ENCODE peak calls at places on chromosomes 3 and 15, in seven cellular contexts. One of them, this sample, is unnamed.

GRCh38 chr3:141335531-141336042 is 32.7 kb upstream of the ZBTB38 start:
- DNase-seq in A549: no peak
- DNase-seq in adrenal gland: no peak
- DNase-seq in heart left ventricle: no peak
- DNase-seq in colonic mucosa: no peak
- DNase-seq in uterus: no peak
- DNase-seq in IMR-90: peak; percentile 67
- DNase-seq in this sample: no peak

GRCh38 chr3:117526485-117527079 is 817.0 kb downstream of the TUSC7 start:
- DNase-seq in A549: peak; percentile 42
- DNase-seq in uterus: no peak
- DNase-seq in IMR-90: peak; percentile 55
- DNase-seq in colonic mucosa: peak; percentile 27
- DNase-seq in adrenal gland: peak; percentile 63
- DNase-seq in heart left ventricle: no peak
- DNase-seq in this sample: peak; percentile 33

GRCh38 chr15:90315276-90315982 is 36.7 kb upstream of the ZNF774 start:
- DNase-seq in A549: peak; percentile 64
- DNase-seq in heart left ventricle: peak; percentile 68
- DNase-seq in adrenal gland: peak; percentile 77
- DNase-seq in uterus: peak; percentile 97
- DNase-seq in colonic mucosa: peak; percentile 88
- DNase-seq in IMR-90: peak; percentile 56
- DNase-seq in this sample: no peak

GRCh38 chr3:20563985-20564384 is 378.0 kb upstream of the SGO1 start:
- DNase-seq in IMR-90: no peak
- DNase-seq in A549: no peak
- DNase-seq in colonic mucosa: no peak
- DNase-seq in heart left ventricle: no peak
- DNase-seq in uterus: no peak
- DNase-seq in adrenal gland: no peak
- DNase-seq in this sample: no peak

GRCh38 chr3:159432721-159433300 is 555.8 kb upstream of the IL12A start:
- DNase-seq in IMR-90: peak; percentile 3
- DNase-seq in uterus: no peak
- DNase-seq in adrenal gland: no peak
- DNase-seq in heart left ventricle: no peak
- DNase-seq in colonic mucosa: no peak
- DNase-seq in A549: no peak
- DNase-seq in this sample: no peak

GRCh38 chr3:121075191-121075590 is 167.2 kb downstream of the STXBP5L start:
- DNase-seq in adrenal gland: no peak
- DNase-seq in A549: no peak
- DNase-seq in heart left ventricle: no peak
- DNase-seq in IMR-90: no peak
- DNase-seq in uterus: no peak
- DNase-seq in colonic mucosa: no peak
- DNase-seq in this sample: no peak

GRCh38 chr3:124424396-124424795 is 305.9 kb upstream of the UMPS start:
- DNase-seq in heart left ventricle: no peak
- DNase-seq in IMR-90: no peak
- DNase-seq in uterus: no peak
- DNase-seq in adrenal gland: no peak
- DNase-seq in colonic mucosa: no peak
- DNase-seq in A549: no peak
- DNase-seq in this sample: no peak

GRCh38 chr15:50813865-50814264 is 48.4 kb upstream of the SPPL2A start:
- DNase-seq in A549: no peak
- DNase-seq in IMR-90: no peak
- DNase-seq in adrenal gland: no peak
- DNase-seq in heart left ventricle: no peak
- DNase-seq in colonic mucosa: no peak
- DNase-seq in uterus: no peak
- DNase-seq in this sample: no peak

GRCh38 chr3:48247401-48247807 is 6.5 kb downstream of the ZNF589 start:
- DNase-seq in heart left ventricle: no peak
- DNase-seq in colonic mucosa: no peak
- DNase-seq in IMR-90: no peak
- DNase-seq in uterus: no peak
- DNase-seq in A549: no peak
- DNase-seq in adrenal gland: peak; percentile 49
- DNase-seq in this sample: no peak

GRCh38 chr3:125051715-125052581 is 3.8 kb downstream of the HEG1 start:
- DNase-seq in adrenal gland: peak; percentile 50
- DNase-seq in IMR-90: peak; percentile 91
- DNase-seq in A549: no peak
- DNase-seq in uterus: peak; percentile 56
- DNase-seq in heart left ventricle: peak; percentile 77
- DNase-seq in colonic mucosa: peak; percentile 41
- DNase-seq in this sample: no peak

GRCh38 chr3:185537369-185537970 is 14.9 kb downstream of the LIPH start:
- DNase-seq in IMR-90: peak; percentile 80
- DNase-seq in heart left ventricle: no peak
- DNase-seq in colonic mucosa: peak; percentile 77
- DNase-seq in uterus: no peak
- DNase-seq in adrenal gland: no peak
- DNase-seq in A549: peak; percentile 98
- DNase-seq in this sample: no peak

GRCh38 chr3:178768072-178768864 is 232.0 kb downstream of the KCNMB2 start:
- DNase-seq in IMR-90: no peak
- DNase-seq in A549: no peak
- DNase-seq in uterus: no peak
- DNase-seq in colonic mucosa: no peak
- DNase-seq in heart left ventricle: no peak
- DNase-seq in adrenal gland: no peak
- DNase-seq in this sample: no peak

GRCh38 chr15:43370310-43370974 is 401 bp downstream of the ZSCAN29 start:
- DNase-seq in heart left ventricle: no peak
- DNase-seq in IMR-90: peak; percentile 47
- DNase-seq in colonic mucosa: peak; percentile 30
- DNase-seq in adrenal gland: peak; percentile 40
- DNase-seq in uterus: peak; percentile 20
- DNase-seq in A549: no peak
- DNase-seq in this sample: peak; percentile 32

GRCh38 chr15:51735211-51735610 is 2.2 kb downstream of the LYSMD2 start:
- DNase-seq in IMR-90: no peak
- DNase-seq in uterus: no peak
- DNase-seq in adrenal gland: no peak
- DNase-seq in colonic mucosa: no peak
- DNase-seq in heart left ventricle: no peak
- DNase-seq in A549: no peak
- DNase-seq in this sample: peak; percentile 55

GRCh38 chr3:194621947-194622346 is 11.3 kb downstream of the TMEM44 start:
- DNase-seq in A549: no peak
- DNase-seq in adrenal gland: no peak
- DNase-seq in uterus: no peak
- DNase-seq in colonic mucosa: no peak
- DNase-seq in IMR-90: no peak
- DNase-seq in heart left ventricle: no peak
- DNase-seq in this sample: no peak

GRCh38 chr15:45332694-45333093 is 45.6 kb downstream of the GATM start:
- DNase-seq in uterus: no peak
- DNase-seq in IMR-90: no peak
- DNase-seq in heart left ventricle: no peak
- DNase-seq in A549: no peak
- DNase-seq in adrenal gland: no peak
- DNase-seq in colonic mucosa: no peak
- DNase-seq in this sample: no peak

GRCh38 chr15:99322643-99323405 is 71.5 kb downstream of the LRRC28 start:
- DNase-seq in IMR-90: peak; percentile 47
- DNase-seq in colonic mucosa: no peak
- DNase-seq in adrenal gland: no peak
- DNase-seq in A549: peak; percentile 45
- DNase-seq in heart left ventricle: no peak
- DNase-seq in uterus: no peak
- DNase-seq in this sample: no peak

GRCh38 chr15:99324082-99324620 is 72.9 kb downstream of the LRRC28 start:
- DNase-seq in A549: peak; percentile 92
- DNase-seq in heart left ventricle: no peak
- DNase-seq in IMR-90: peak; percentile 83
- DNase-seq in colonic mucosa: no peak
- DNase-seq in uterus: no peak
- DNase-seq in adrenal gland: no peak
- DNase-seq in this sample: no peak

GRCh38 chr15:99324700-99325099 is 73.4 kb downstream of the LRRC28 start:
- DNase-seq in adrenal gland: no peak
- DNase-seq in IMR-90: no peak
- DNase-seq in colonic mucosa: no peak
- DNase-seq in heart left ventricle: no peak
- DNase-seq in uterus: no peak
- DNase-seq in A549: peak; percentile 63
- DNase-seq in this sample: no peak

GRCh38 chr15:99328673-99329072 is 77.4 kb downstream of the LRRC28 start:
- DNase-seq in heart left ventricle: no peak
- DNase-seq in A549: no peak
- DNase-seq in IMR-90: no peak
- DNase-seq in uterus: no peak
- DNase-seq in colonic mucosa: no peak
- DNase-seq in adrenal gland: no peak
- DNase-seq in this sample: no peak

DNA sequence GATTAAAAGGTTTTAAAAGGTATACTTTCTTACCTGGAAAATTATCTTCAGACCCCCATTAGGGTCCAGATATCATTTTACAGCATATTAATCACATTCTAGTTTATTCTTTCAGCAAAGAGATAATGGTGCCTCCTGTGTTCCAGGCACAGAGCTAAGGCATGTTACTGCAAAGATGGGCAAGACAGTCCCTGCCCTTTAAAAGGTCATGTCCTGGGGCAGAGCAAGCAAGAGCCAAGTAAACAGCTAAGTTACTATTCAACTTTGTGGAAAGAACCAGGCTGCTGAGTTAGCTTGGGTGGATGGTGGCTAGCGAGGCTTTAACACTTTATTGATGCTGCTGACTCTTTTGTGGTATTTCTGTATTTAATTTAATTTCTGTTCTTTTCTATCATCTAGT is 75.0 kb downstream of the LRRC28 start:
- DNase-seq in IMR-90: no peak
- DNase-seq in colonic mucosa: no peak
- DNase-seq in A549: peak; percentile 85
- DNase-seq in adrenal gland: no peak
- DNase-seq in heart left ventricle: no peak
- DNase-seq in uterus: no peak
- DNase-seq in this sample: no peak
- H3K4me1 ChIP-seq in IMR-90: peaks cover 4% of the 10 kb centered on the region
- H3K4me1 ChIP-seq in colonic mucosa: no peaks in the 10 kb centered on the region
- H3K4me1 ChIP-seq in A549: peaks cover 76% of the 10 kb centered on the region
- H3K4me1 ChIP-seq in adrenal gland: no peaks in the 10 kb centered on the region
- H3K4me1 ChIP-seq in heart left ventricle: peaks cover 7% of the 10 kb centered on the region
- H3K4me1 ChIP-seq in uterus: no peaks in the 10 kb centered on the region
- H3K4me1 ChIP-seq in this sample: no peaks in the 10 kb centered on the region

DNA sequence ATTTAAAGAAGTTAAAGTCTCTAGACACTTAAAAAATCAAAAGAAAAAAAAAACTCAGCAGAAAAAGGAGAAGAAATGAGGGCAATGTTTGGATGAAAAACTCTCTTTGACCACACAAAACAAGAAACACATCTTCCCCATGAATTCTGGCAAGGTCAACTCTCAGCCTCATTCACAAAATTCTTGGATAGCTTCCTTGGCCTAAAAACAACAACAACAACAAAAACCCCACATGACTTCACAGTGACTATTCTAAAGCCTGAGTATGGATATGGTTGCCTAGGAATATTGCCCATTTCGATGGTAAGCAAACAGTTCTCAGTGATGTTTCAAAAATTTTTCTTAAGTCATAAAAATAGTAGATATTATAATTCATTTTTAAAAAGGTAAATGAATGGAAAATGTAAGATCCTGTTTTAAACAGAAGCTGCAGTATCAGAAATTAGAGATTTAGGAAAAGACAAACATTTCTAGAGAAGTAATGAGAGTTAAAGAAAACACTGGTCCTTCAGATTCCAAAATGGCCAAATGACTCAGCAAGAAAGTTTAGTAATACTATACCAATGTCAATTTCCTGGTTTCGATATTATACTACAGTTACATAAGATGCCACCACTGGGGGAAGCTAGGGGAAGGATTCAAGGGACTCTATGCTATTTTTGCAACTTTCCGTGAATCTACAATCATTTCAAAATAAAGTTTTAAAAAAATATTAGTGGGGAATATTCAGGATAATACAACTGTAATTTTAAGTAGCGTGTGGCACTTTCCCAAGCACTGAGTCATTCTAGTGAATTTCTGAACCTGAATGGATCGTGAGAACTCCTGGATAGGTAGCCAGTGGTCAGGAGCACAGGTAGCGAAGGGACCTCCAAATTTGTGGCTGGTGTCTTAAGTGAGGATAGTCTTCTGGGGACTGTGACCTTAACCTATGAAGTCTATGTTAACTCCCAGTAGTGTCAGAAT is 37.8 kb downstream of the TMCC1 start:
- DNase-seq in colonic mucosa: no peak
- DNase-seq in A549: peak; percentile 62
- DNase-seq in adrenal gland: peak; percentile 52
- DNase-seq in heart left ventricle: no peak
- DNase-seq in IMR-90: peak; percentile 68
- DNase-seq in uterus: no peak
- DNase-seq in this sample: no peak
- TF ChIP-seq CTCF in colonic mucosa: no peak
- TF ChIP-seq CTCF in A549: no peak
- TF ChIP-seq CTCF in adrenal gland: no peak
- TF ChIP-seq CTCF in heart left ventricle: no peak
- TF ChIP-seq CTCF in IMR-90: no peak
- TF ChIP-seq CTCF in uterus: no peak
- TF ChIP-seq CTCF in this sample: no peak

GRCh38 chr3:122258757-122259371 is 66.2 kb upstream of the CSTA start:
- DNase-seq in adrenal gland: peak; percentile 81
- DNase-seq in IMR-90: peak; percentile 56
- DNase-seq in heart left ventricle: peak; percentile 72
- DNase-seq in A549: peak; percentile 61
- DNase-seq in uterus: no peak
- DNase-seq in colonic mucosa: peak; percentile 59
- DNase-seq in this sample: peak; percentile 62

GRCh38 chr3:122255757-122256439 is 69.2 kb upstream of the CSTA start:
- DNase-seq in uterus: no peak
- DNase-seq in adrenal gland: no peak
- DNase-seq in heart left ventricle: no peak
- DNase-seq in IMR-90: peak; percentile 30
- DNase-seq in A549: no peak
- DNase-seq in colonic mucosa: no peak
- DNase-seq in this sample: no peak

GRCh38 chr3:122263058-122263457 is 62.0 kb upstream of the CSTA start:
- DNase-seq in uterus: no peak
- DNase-seq in A549: no peak
- DNase-seq in adrenal gland: no peak
- DNase-seq in heart left ventricle: no peak
- DNase-seq in colonic mucosa: no peak
- DNase-seq in IMR-90: no peak
- DNase-seq in this sample: no peak

GRCh38 chr3:122260206-122260605 is 64.8 kb upstream of the CSTA start:
- DNase-seq in A549: no peak
- DNase-seq in adrenal gland: no peak
- DNase-seq in colonic mucosa: no peak
- DNase-seq in IMR-90: no peak
- DNase-seq in heart left ventricle: no peak
- DNase-seq in uterus: no peak
- DNase-seq in this sample: no peak

GRCh38 chr3:122257951-122258350 is 67.1 kb upstream of the CSTA start:
- DNase-seq in A549: no peak
- DNase-seq in heart left ventricle: no peak
- DNase-seq in uterus: no peak
- DNase-seq in colonic mucosa: no peak
- DNase-seq in IMR-90: no peak
- DNase-seq in adrenal gland: no peak
- DNase-seq in this sample: no peak
- H3K4me1 ChIP-seq in A549: no peaks in the 10 kb centered on the region
- H3K4me1 ChIP-seq in heart left ventricle: peaks cover 2% of the 10 kb centered on the region
- H3K4me1 ChIP-seq in uterus: no peaks in the 10 kb centered on the region
- H3K4me1 ChIP-seq in colonic mucosa: no peaks in the 10 kb centered on the region
- H3K4me1 ChIP-seq in IMR-90: no peaks in the 10 kb centered on the region
- H3K4me1 ChIP-seq in adrenal gland: peaks cover 16% of the 10 kb centered on the region
- H3K4me1 ChIP-seq in this sample: no peaks in the 10 kb centered on the region

GRCh38 chr15:73366766-73367623 is 1.8 kb downstream of the HCN4 start:
- DNase-seq in adrenal gland: no peak
- DNase-seq in A549: no peak
- DNase-seq in IMR-90: no peak
- DNase-seq in colonic mucosa: no peak
- DNase-seq in uterus: no peak
- DNase-seq in heart left ventricle: peak; percentile 38
- DNase-seq in this sample: no peak
- TF ChIP-seq CTCF in adrenal gland: no peak
- TF ChIP-seq CTCF in A549: no peak
- TF ChIP-seq CTCF in IMR-90: no peak
- TF ChIP-seq CTCF in colonic mucosa: no peak
- TF ChIP-seq CTCF in uterus: no peak
- TF ChIP-seq CTCF in heart left ventricle: no peak
- TF ChIP-seq CTCF in this sample: no peak

This sample was measured in BE2C.